ENCODE peak calls at places on chromosomes 3 and 15, in seven cellular contexts. M is H9, T is H1, R is neuronal stem cell, J is mesenchymal stem cell, U is mesendoderm, F is IMR-90. V is an unnamed sample.

GRCh38 chr3:170344971-170345370 is 12.5 kb upstream of the SKIL start:
- DNase-seq in T (no peak), F (peak), M (no peak), R (no peak), U (no peak), J (no peak), V (no peak)

GRCh38 chr15:66504563-66505429 is at the start of the genes RPL4 and ZWILCH:
- DNase-seq in R (peak), U (peak), F (peak), J (peak), T (peak), M (peak), V (peak)

GRCh38 chr15:83698294-83698693 is 44.4 kb downstream of the ADAMTSL3 start:
- DNase-seq in J (peak), T (no peak), R (no peak), M (no peak), U (no peak), F (peak), V (no peak)

GRCh38 chr3:79217096-79217495 is 550.7 kb downstream of the ROBO1 start:
- DNase-seq in J (no peak), F (no peak), M (no peak), U (no peak), R (no peak), T (no peak), V (no peak)

GRCh38 chr15:57146394-57147140 is 228.1 kb downstream of the TCF12 start:
- DNase-seq in U (peak), F (peak), R (no peak), T (no peak), J (peak), M (no peak), V (peak)

GRCh38 chr15:91946914-91947313 is 93.4 kb downstream of the SLCO3A1 start:
- DNase-seq in T (no peak), U (peak), M (peak), F (no peak), J (peak), R (no peak), V (no peak)

GRCh38 chr3:42746455-42747450 is 26.3 kb downstream of the CCDC13 start:
- DNase-seq in U (no peak), R (no peak), F (peak), T (peak), M (peak), J (peak), V (no peak)

GRCh38 chr3:32947466-32948238 is 3.8 kb upstream of the CCR4 start:
- DNase-seq in T (peak), F (peak), U (peak), J (peak), M (peak), R (peak), V (peak)

GRCh38 chr15:69452702-69453513 is at the start of gene RPLP1:
- DNase-seq in R (peak), U (peak), J (peak), M (peak), T (peak), F (peak), V (peak)

GRCh38 chr3:126372413-126373145 is 15.4 kb upstream of the KLF15 start:
- DNase-seq in J (no peak), T (no peak), M (no peak), R (no peak), F (no peak), U (no peak), V (no peak)

GRCh38 chr15:101439920-101440319 is 49.6 kb downstream of the PCSK6 start:
- DNase-seq in M (no peak), U (no peak), J (no peak), R (no peak), T (no peak), F (peak), V (no peak)

GRCh38 chr15:76139368-76140068 is 79.7 kb downstream of the TMEM266 start:
- DNase-seq in J (peak), M (peak), R (peak), F (peak), T (peak), U (peak), V (peak)

GRCh38 chr3:46607603-46608028 is 4.7 kb upstream of the FAM240A start:
- DNase-seq in T (peak), U (peak), J (peak), F (no peak), R (no peak), M (peak), V (peak)

GRCh38 chr15:100733786-100734185 is 131.4 kb downstream of the ASB7 start:
- DNase-seq in M (no peak), U (no peak), J (peak), F (peak), R (no peak), T (no peak), V (no peak)

GRCh38 chr3:186283651-186284445 is 78.2 kb downstream of the DGKG start:
- DNase-seq in R (no peak), F (peak), U (no peak), J (peak), M (no peak), T (no peak), V (peak)

GRCh38 chr3:89059201-89059600 is 48.2 kb upstream of the EPHA3 start:
- DNase-seq in T (no peak), F (no peak), R (no peak), M (no peak), J (peak), U (no peak), V (no peak)

GRCh38 chr15:101092186-101092866 is 159.5 kb downstream of the CHSY1 start:
- DNase-seq in M (no peak), T (no peak), R (no peak), J (peak), U (no peak), F (peak), V (no peak)

GRCh38 chr15:85625431-85625830 is 169.3 kb downstream of the KLHL25 start:
- DNase-seq in J (no peak), U (no peak), F (no peak), M (no peak), T (no peak), R (no peak), V (no peak)

GRCh38 chr3:100634493-100635272 is 25.3 kb downstream of the ADGRG7 start:
- DNase-seq in F (peak), U (peak), T (no peak), R (no peak), M (no peak), J (peak), V (peak)

GRCh38 chr3:120144267-120144666 is 50.0 kb upstream of the GSK3B start:
- DNase-seq in R (no peak), T (no peak), M (no peak), J (no peak), F (peak), U (peak), V (peak)

GRCh38 chr3:138348107-138348949 is at the start of gene MRAS:
- DNase-seq in J (peak), F (peak), M (peak), R (peak), T (peak), U (peak), V (peak)

GRCh38 chr15:61157933-61158332 is 71.2 kb downstream of the RORA start:
- DNase-seq in U (no peak), F (no peak), R (no peak), M (no peak), T (no peak), J (no peak), V (no peak)

GRCh38 chr3:73669268-73669667 is 44.5 kb upstream of the PDZRN3 start:
- DNase-seq in T (no peak), M (no peak), U (no peak), J (peak), F (peak), R (no peak), V (peak)

GRCh38 chr15:76998661-76999285 is 3.8 kb downstream of the PSTPIP1 start:
- DNase-seq in T (no peak), M (no peak), U (no peak), J (no peak), R (no peak), F (no peak), V (no peak)

GRCh38 chr15:56763082-56763481 is 29.8 kb upstream of the ZNF280D start:
- DNase-seq in R (no peak), F (no peak), T (no peak), J (no peak), M (no peak), U (no peak), V (no peak)

GRCh38 chr3:78951546-78951945 is 816.3 kb downstream of the ROBO1 start:
- DNase-seq in J (peak), U (no peak), R (no peak), M (no peak), F (peak), T (no peak), V (peak)

GRCh38 chr15:93250905-93251304 is 161.9 kb upstream of the RGMA start:
- DNase-seq in R (no peak), J (no peak), F (no peak), U (no peak), M (no peak), T (no peak), V (no peak)

GRCh38 chr3:177041021-177041729 is 156.1 kb downstream of the TBL1XR1 start:
- DNase-seq in M (no peak), U (peak), F (peak), R (no peak), J (peak), T (no peak), V (no peak)

GRCh38 chr15:75921732-75922703 is 18.3 kb downstream of the FBXO22 start:
- DNase-seq in R (no peak), U (peak), T (no peak), M (no peak), F (peak), J (peak), V (peak)

GRCh38 chr3:55770077-55770476 is 283.0 kb upstream of the WNT5A start:
- DNase-seq in T (no peak), U (peak), M (no peak), F (no peak), J (no peak), R (no peak), V (no peak)

GRCh38 chr15:50791537-50791885 is 26.0 kb upstream of the SPPL2A start:
- DNase-seq in R (no peak), U (no peak), J (no peak), T (no peak), F (no peak), M (no peak), V (no peak)

GRCh38 chr3:171833006-171833405 is 10.1 kb upstream of the TMEM212 start:
- DNase-seq in F (no peak), R (no peak), J (no peak), U (no peak), T (no peak), M (no peak), V (no peak)

DNA sequence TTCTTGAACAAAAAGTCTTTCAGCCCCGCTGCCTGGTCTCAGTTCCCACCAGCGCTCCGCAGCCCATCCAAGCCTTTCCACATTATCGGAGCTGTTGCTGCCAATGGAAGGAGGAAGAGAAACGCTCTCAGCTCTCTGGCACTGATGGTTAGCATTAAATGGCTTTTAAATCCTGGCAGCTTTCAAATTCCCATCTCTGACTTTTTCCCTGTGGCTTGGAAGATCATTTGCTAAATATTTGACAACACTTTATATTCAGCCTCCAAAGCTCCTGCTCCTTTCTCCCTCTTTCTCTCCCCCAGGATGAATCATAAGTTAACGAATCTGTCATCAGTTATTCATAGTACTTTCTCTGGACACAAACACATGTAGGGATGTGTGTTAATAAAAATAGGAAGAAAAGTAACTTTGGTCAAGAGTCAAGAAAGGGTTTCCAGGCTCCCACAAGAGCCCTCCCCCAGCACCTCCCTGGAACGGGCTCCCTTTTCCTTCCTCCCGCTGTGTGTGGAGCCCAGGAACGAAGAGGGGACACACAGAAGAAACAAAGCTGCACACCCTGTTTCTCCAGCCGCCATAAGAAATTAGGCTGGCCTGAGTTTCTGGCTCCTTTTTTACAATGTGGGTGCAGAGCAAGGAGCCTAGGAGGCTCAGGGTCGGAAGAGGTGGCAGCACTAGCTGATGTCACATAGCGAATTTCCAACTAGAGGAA is 47.6 kb upstream of the TSEN2 start:
- DNase-seq in M (no peak), U (no peak), J (no peak), R (no peak), F (peak), T (no peak), V (no peak)
- H4K8ac ChIP-seq in M (no peak), U (no peak), J (no peak), R (no peak), F (no peak), T (no peak), V (no peak)

GRCh38 chr3:34264650-34265049 is 466.2 kb downstream of the PDCD6IP start:
- DNase-seq in R (no peak), J (no peak), F (no peak), T (no peak), U (no peak), M (no peak), V (no peak)
- H3K18ac ChIP-seq in R (no peak), J (no peak), F (no peak), T (no peak), U (no peak), M (no peak), V (no peak)

GRCh38 chr3:10255835-10256234 is 7.6 kb downstream of the TATDN2 start:
- DNase-seq in F (no peak), U (no peak), J (no peak), R (no peak), T (no peak), M (no peak), V (no peak)
- H4K8ac ChIP-seq in F (no peak), U (no peak), J (no peak), R (no peak), T (no peak), M (no peak), V (no peak)

GRCh38 chr3:16514799-16515353 is 1.4 kb upstream of the RFTN1 start:
- DNase-seq in M (no peak), U (no peak), J (no peak), R (no peak), T (no peak), F (no peak), V (no peak)
- H3K18ac ChIP-seq in M (no peak), U (no peak), J (no peak), R (no peak), T (no peak), F (no peak), V (no peak)

DNA sequence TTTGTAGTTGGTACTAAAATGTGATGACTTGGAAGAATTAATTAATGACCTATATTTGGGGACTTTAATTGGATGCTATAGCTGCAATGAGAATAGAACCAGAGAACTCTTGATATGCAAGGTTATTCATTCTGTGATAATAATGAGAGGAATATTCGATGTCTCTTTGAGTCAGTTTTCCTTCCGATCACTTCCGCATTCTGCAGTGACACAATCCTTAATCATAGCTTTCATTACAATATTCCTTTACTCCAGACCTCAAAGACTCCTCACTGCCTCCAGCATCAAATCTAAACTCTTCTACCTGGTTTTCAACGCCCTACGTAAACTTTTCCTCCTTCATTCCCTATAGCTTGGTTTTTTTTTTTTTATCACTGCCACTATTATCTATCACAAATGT is 21.6 kb downstream of the B3GNT5 start:
- DNase-seq in T (no peak), F (no peak), J (no peak), R (no peak), U (no peak), M (no peak), V (no peak)
- H4K8ac ChIP-seq in T (no peak), F (no peak), J (no peak), R (no peak), U (no peak), M (no peak), V (no peak)

DNA sequence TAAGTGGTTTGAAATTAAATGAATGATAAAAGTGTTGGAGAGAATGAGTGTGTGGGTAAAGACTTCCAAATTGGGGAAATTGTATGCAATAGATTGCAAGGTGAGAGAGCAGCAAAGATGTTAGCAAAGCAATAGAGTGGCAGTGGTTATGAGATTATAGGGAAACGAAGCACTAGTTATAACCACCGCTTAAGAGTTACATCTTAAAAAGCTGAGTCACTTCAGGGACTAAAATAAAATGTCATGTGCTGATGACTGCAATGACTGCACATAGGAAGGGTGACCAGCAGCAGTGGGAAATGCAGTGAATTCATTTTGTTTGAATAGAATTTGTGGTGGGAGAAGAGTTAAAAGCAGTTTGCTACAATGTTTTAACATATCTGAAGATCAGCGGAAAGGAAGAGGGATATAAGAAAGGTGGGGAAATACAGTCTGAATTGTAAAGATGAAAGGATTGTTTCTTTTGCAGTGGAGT is 127.3 kb downstream of the RAP2B start:
- DNase-seq in M (no peak), U (peak), J (peak), F (peak), T (no peak), R (no peak), V (no peak)
- H3K18ac ChIP-seq in M (no peak), U (no peak), J (no peak), F (peak), T (no peak), R (no peak), V (no peak)

DNA sequence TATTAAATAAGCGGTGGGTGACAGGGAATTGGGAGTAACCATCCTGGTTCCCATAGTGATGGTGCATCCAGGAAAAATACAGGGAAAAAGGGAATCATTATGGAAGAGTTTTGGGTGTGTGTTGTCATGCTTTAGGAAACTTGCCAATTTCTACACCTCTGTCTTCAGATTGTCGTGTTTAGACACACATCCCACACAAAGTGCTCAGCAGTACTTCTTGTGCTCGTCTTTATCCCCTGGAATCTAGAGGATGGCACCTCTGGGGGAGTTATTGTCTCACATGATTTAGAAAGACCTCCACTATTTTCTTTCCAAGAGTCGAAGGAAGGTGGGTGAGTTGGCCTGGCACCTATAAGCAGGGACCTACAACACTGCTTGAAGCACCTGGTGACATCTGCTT is 35.8 kb downstream of the CACNA1D start:
- DNase-seq in R (no peak), F (no peak), U (no peak), J (no peak), T (no peak), M (no peak), V (no peak)
- H4K8ac ChIP-seq in R (no peak), F (no peak), U (no peak), J (no peak), T (no peak), M (no peak), V (no peak)

DNA sequence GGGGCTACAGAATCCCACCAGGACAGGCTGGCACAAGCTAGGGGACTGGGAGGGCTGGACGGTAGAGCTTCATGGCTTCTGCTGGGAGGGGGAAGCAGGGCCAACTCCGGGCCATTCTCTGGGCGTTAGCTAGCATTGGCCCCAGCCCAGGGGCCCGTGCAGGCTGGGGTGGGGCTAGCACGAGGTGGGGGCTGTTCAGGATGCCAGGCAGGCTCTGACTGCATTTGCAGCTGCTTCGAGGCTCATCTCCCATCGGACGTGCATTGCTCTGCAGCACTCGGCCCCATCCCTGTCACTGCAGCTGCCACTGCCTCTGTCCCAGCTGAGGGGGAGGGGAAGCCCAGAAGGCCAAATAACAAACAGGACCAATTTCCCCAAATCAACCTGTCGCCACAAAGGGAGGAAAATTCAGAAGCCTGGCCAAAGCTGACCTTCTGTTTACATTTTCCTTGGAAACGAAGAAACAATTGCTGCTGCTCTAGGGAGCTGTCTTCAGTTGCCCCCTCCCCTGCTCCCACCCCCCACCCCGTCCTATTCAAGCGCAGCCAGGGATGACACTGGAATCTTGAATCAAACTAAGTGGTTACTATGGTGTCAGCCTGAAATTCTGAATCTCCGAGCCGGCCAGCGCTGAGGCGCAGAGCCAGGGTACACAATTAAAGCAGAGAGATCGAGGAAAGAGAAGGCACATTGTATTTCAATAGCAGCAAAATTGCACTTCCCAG is 138.8 kb upstream of the PRR20G start:
- DNase-seq in U (peak), R (peak), J (no peak), M (peak), F (no peak), T (peak), V (no peak)
- H3K18ac ChIP-seq in U (no peak), R (peak), J (no peak), M (no peak), F (no peak), T (no peak), V (no peak)

DNA sequence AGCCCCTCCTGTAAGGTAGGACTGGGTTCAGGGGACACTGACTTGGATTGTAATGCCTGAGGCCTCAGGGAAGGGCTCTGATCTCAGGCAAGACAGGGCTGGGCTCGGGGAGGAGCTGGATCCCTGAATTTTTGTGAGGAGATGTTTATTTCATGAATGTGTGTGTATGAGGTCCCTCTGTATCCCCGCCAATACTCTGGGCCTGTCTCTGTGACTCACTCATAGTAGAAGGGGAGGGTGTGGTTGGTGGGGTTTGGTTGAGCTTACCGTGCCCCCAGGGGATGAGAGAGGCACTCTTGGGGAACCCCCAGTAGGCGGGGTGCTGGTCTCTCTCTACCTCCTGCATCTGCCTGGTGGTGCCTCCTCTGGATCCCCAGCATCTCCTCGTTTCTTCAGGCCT is 28.1 kb downstream of the RPSA start:
- DNase-seq in T (no peak), M (no peak), F (peak), R (no peak), J (no peak), U (no peak), V (no peak)
- H4K8ac ChIP-seq in T (no peak), M (no peak), F (peak), R (no peak), J (no peak), U (no peak), V (no peak)

V was measured in trophoblast cell.